ENCODE peak calls at places on chromosomes 6 and 20, in nine cellular contexts. B is naive thymus-derived CD4-positive, alpha-beta T cell; X is astrocyte; T is body of pancreas; C is colonic mucosa; P is mucosa of descending colon; G is GM23338; S is WERI-Rb-1; F is A673. Y is an unnamed sample.

GRCh38 chr20:33733654-33734576 is 2.1 kb downstream of the ZNF341 start:
- DNase-seq in X (peak; percentile 41), B (no peak), F (peak; percentile 37), C (peak; percentile 71), P (peak; percentile 75), G (peak; percentile 49), T (peak; percentile 54), S (no peak), Y (peak; percentile 71)

GRCh38 chr6:66226099-66226498 is 519.1 kb upstream of the EYS start:
- DNase-seq in T (no peak), B (no peak), C (no peak), G (no peak), S (no peak), P (no peak), F (peak; percentile 3), X (no peak), Y (no peak)

GRCh38 chr6:161141173-161141572 is 132.7 kb downstream of the AGPAT4 start:
- DNase-seq in T (no peak), P (no peak), B (no peak), C (no peak), S (no peak), X (no peak), G (no peak), F (peak; percentile 61), Y (no peak)

GRCh38 chr20:33964431-33964830 is 29.3 kb upstream of the RALY start:
- DNase-seq in B (no peak), X (no peak), G (no peak), T (no peak), F (no peak), C (no peak), S (peak; percentile 61), P (no peak), Y (no peak)

GRCh38 chr6:22892452-22892851 is 323.1 kb downstream of the HDGFL1 start:
- DNase-seq in G (no peak), X (peak; percentile 98), P (no peak), T (no peak), C (no peak), B (no peak), F (peak; percentile 41), S (no peak), Y (no peak)

GRCh38 chr20:43921227-43921780 is 6.7 kb downstream of the TOX2 start:
- DNase-seq in S (no peak), F (no peak), X (no peak), C (no peak), B (no peak), T (no peak), G (no peak), P (no peak), Y (no peak)

GRCh38 chr20:58021481-58021880 is 207.0 kb downstream of the ANKRD60 start:
- DNase-seq in S (peak; percentile 23), X (no peak), T (no peak), F (no peak), P (no peak), G (peak; percentile 58), B (no peak), C (no peak), Y (no peak)

GRCh38 chr6:127547215-127547614 is 28.1 kb upstream of the MTCL3 start:
- DNase-seq in X (no peak), S (peak; percentile 31), T (no peak), G (peak; percentile 47), F (peak; percentile 35), C (no peak), P (peak; percentile 5), B (no peak), Y (no peak)

GRCh38 chr20:1434571-1435336 is 31.9 kb downstream of the NSFL1C start:
- DNase-seq in P (peak; percentile 60), X (peak; percentile 90), S (no peak), C (peak; percentile 43), B (peak; percentile 32), T (no peak), G (peak; percentile 54), F (no peak), Y (peak; percentile 35)

GRCh38 chr20:2799688-2800589 is 488 bp downstream of the CPXM1 start:
- DNase-seq in G (peak; percentile 56), P (no peak), F (peak; percentile 36), C (no peak), B (no peak), X (no peak), T (no peak), S (peak; percentile 28), Y (no peak)

GRCh38 chr6:14209005-14209404 is 91.4 kb downstream of the CD83 start:
- DNase-seq in P (no peak), C (no peak), S (no peak), X (no peak), G (no peak), F (peak; percentile 51), T (no peak), B (no peak), Y (no peak)

GRCh38 chr6:14210663-14211595 is 93.4 kb downstream of the CD83 start:
- DNase-seq in P (peak; percentile 95), B (peak; percentile 79), C (peak; percentile 95), G (peak; percentile 91), F (peak; percentile 96), S (peak; percentile 98), X (peak; percentile 74), T (peak; percentile 93), Y (peak; percentile 97)

GRCh38 chr6:14211596-14211961 is 94.0 kb downstream of the CD83 start:
- DNase-seq in G (peak; percentile 70), P (peak; percentile 67), X (peak; percentile 18), C (peak; percentile 64), T (peak; percentile 28), S (peak; percentile 99), F (peak; percentile 68), B (no peak), Y (peak; percentile 78)

GRCh38 chr6:14212020-14212419 is 94.4 kb downstream of the CD83 start:
- DNase-seq in S (no peak), C (no peak), G (peak; percentile 36), P (peak; percentile 30), B (no peak), T (no peak), X (no peak), F (no peak), Y (no peak)

GRCh38 chr6:14210077-14210476 is 92.5 kb downstream of the CD83 start:
- DNase-seq in T (no peak), S (peak; percentile 63), P (no peak), G (no peak), X (no peak), F (no peak), C (no peak), B (no peak), Y (no peak)
- H3K4me3 ChIP-seq in T (no peak overlapping the region), S (peak overlapping the region; percentile 81), P (no peak overlapping the region), G (peak overlapping the region; percentile 65), X (peak overlapping the region; percentile 71), F (peak overlapping the region; percentile 54), C (no peak overlapping the region), B (no peak overlapping the region), Y (no peak overlapping the region)

DNA sequence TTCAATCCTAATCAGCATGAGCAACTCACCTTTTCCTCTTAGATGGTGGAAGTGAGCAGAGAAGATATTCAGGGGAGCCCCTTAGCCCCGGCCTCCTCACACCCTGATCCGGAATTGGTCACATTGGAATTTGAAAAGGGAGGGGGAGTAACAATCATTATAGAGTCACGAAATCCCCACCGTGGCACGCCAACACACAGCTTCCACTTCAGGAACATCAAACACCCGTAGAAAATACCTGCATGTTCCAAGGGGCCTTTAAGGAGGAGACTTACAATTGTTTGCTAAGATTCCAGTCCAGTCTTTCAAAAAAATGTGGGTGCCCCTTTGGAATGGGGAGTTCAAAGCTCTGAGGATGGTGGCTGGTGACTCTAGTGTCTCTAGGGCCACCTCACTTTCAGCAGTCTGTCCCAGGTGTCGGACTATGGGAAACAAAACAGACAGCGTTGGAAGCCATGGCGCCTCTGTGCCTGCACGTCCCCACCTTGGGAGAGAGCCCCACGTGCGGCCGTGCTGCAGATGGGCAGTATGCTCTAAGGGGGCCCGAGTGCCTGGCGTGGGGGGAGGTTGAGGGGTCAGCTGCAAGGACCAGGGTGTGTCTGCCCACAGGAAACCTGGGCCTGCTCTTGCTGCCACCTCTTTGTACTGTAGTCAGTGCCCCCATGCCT is 2.4 kb downstream of the CD93 start:
- DNase-seq in B (no peak), G (no peak), S (no peak), F (no peak), P (no peak), C (no peak), T (no peak), X (no peak), Y (no peak)
- H3K4me3 ChIP-seq in B (no peak overlapping the region), G (no peak overlapping the region), S (no peak overlapping the region), F (no peak overlapping the region), P (no peak overlapping the region), C (peak overlapping the region; percentile 15), T (no peak overlapping the region), X (no peak overlapping the region), Y (peak overlapping the region; percentile 14)

GRCh38 chr6:70874181-70874913 is 82.5 kb downstream of the B3GAT2 start:
- DNase-seq in G (no peak), B (no peak), X (no peak), F (no peak), C (no peak), S (no peak), T (no peak), P (no peak), Y (no peak)
- H3K4me3 ChIP-seq in G (no peak overlapping the region), B (no peak overlapping the region), X (no peak overlapping the region), F (no peak overlapping the region), C (no peak overlapping the region), S (no peak overlapping the region), T (no peak overlapping the region), P (no peak overlapping the region), Y (no peak overlapping the region)

GRCh38 chr6:20412674-20413073 is 11.0 kb downstream of the E2F3 start:
- DNase-seq in X (no peak), P (no peak), B (no peak), C (no peak), F (no peak), T (no peak), S (no peak), G (no peak), Y (no peak)

GRCh38 chr6:20411953-20412352 is 10.3 kb downstream of the E2F3 start:
- DNase-seq in T (no peak), P (no peak), G (no peak), S (no peak), F (no peak), X (no peak), C (no peak), B (no peak), Y (no peak)

GRCh38 chr6:20411544-20411943 is 9.9 kb downstream of the E2F3 start:
- DNase-seq in G (no peak), P (no peak), X (no peak), F (no peak), S (no peak), T (no peak), C (no peak), B (no peak), Y (no peak)

GRCh38 chr6:20408851-20409250 is 7.2 kb downstream of the E2F3 start:
- DNase-seq in P (no peak), X (no peak), G (no peak), B (no peak), C (no peak), S (no peak), T (no peak), F (no peak), Y (no peak)

GRCh38 chr6:20409427-20409971 is 7.8 kb downstream of the E2F3 start:
- DNase-seq in S (no peak), X (no peak), T (no peak), F (no peak), P (no peak), B (no peak), C (no peak), G (no peak), Y (no peak)
- H3K4me3 ChIP-seq in S (no peak overlapping the region), X (no peak overlapping the region), T (no peak overlapping the region), F (no peak overlapping the region), P (no peak overlapping the region), B (no peak overlapping the region), C (no peak overlapping the region), G (no peak overlapping the region), Y (no peak overlapping the region)

Y was measured in adrenal gland.